ENCODE peak calls at places on chromosome 19, in seven cellular contexts. One of them, this sample, is unnamed.

GRCh38 chr19:15644816-15645215 is 4.1 kb downstream of the CYP4F3 start:
- DNase-seq in IMR-90: no peak
- DNase-seq in CD8-positive, alpha-beta memory T cell: no peak
- DNase-seq in choroid plexus epithelial cell: no peak
- DNase-seq in lung: no peak
- DNase-seq in stimulated activated CD4-positive, alpha-beta T cell treated with anti-CD3 and anti-CD28 coated beads, Interleukin-15, amount 100 ng/mL, for 1 hour: no peak
- DNase-seq in iPS DF 19.7: no peak
- DNase-seq in this sample: no peak

GRCh38 chr19:45446295-45446694 is 21.5 kb upstream of the FOSB start:
- DNase-seq in iPS DF 19.7: no peak
- DNase-seq in lung: no peak
- DNase-seq in IMR-90: peak
- DNase-seq in stimulated activated CD4-positive, alpha-beta T cell treated with anti-CD3 and anti-CD28 coated beads, Interleukin-15, amount 100 ng/mL, for 1 hour: no peak
- DNase-seq in choroid plexus epithelial cell: peak
- DNase-seq in CD8-positive, alpha-beta memory T cell: peak
- DNase-seq in this sample: no peak

GRCh38 chr19:16873603-16874002 is 15.2 kb upstream of the F2RL3 start:
- DNase-seq in choroid plexus epithelial cell: no peak
- DNase-seq in stimulated activated CD4-positive, alpha-beta T cell treated with anti-CD3 and anti-CD28 coated beads, Interleukin-15, amount 100 ng/mL, for 1 hour: no peak
- DNase-seq in lung: no peak
- DNase-seq in IMR-90: no peak
- DNase-seq in CD8-positive, alpha-beta memory T cell: no peak
- DNase-seq in iPS DF 19.7: no peak
- DNase-seq in this sample: no peak

GRCh38 chr19:55179570-55180484 is at the start of gene SYT5:
- DNase-seq in CD8-positive, alpha-beta memory T cell: peak
- DNase-seq in choroid plexus epithelial cell: peak
- DNase-seq in stimulated activated CD4-positive, alpha-beta T cell treated with anti-CD3 and anti-CD28 coated beads, Interleukin-15, amount 100 ng/mL, for 1 hour: peak
- DNase-seq in iPS DF 19.7: no peak
- DNase-seq in lung: no peak
- DNase-seq in IMR-90: no peak
- DNase-seq in this sample: peak

GRCh38 chr19:11499890-11500420 is 5.7 kb downstream of the ZNF653 start:
- DNase-seq in CD8-positive, alpha-beta memory T cell: no peak
- DNase-seq in lung: no peak
- DNase-seq in IMR-90: no peak
- DNase-seq in iPS DF 19.7: no peak
- DNase-seq in choroid plexus epithelial cell: no peak
- DNase-seq in stimulated activated CD4-positive, alpha-beta T cell treated with anti-CD3 and anti-CD28 coated beads, Interleukin-15, amount 100 ng/mL, for 1 hour: no peak
- DNase-seq in this sample: no peak

GRCh38 chr19:40813182-40813581 is 14.2 kb downstream of the EGLN2 start:
- DNase-seq in lung: peak
- DNase-seq in stimulated activated CD4-positive, alpha-beta T cell treated with anti-CD3 and anti-CD28 coated beads, Interleukin-15, amount 100 ng/mL, for 1 hour: no peak
- DNase-seq in iPS DF 19.7: no peak
- DNase-seq in choroid plexus epithelial cell: peak
- DNase-seq in CD8-positive, alpha-beta memory T cell: no peak
- DNase-seq in IMR-90: no peak
- DNase-seq in this sample: no peak

GRCh38 chr19:42189133-42189532 is 28.3 kb downstream of the DEDD2 start:
- DNase-seq in CD8-positive, alpha-beta memory T cell: no peak
- DNase-seq in lung: no peak
- DNase-seq in iPS DF 19.7: no peak
- DNase-seq in choroid plexus epithelial cell: no peak
- DNase-seq in stimulated activated CD4-positive, alpha-beta T cell treated with anti-CD3 and anti-CD28 coated beads, Interleukin-15, amount 100 ng/mL, for 1 hour: no peak
- DNase-seq in IMR-90: no peak
- DNase-seq in this sample: no peak

GRCh38 chr19:28701491-28701890 is 511.5 kb downstream of the UQCRFS1 start:
- DNase-seq in stimulated activated CD4-positive, alpha-beta T cell treated with anti-CD3 and anti-CD28 coated beads, Interleukin-15, amount 100 ng/mL, for 1 hour: no peak
- DNase-seq in iPS DF 19.7: no peak
- DNase-seq in lung: no peak
- DNase-seq in IMR-90: no peak
- DNase-seq in choroid plexus epithelial cell: peak
- DNase-seq in CD8-positive, alpha-beta memory T cell: no peak
- DNase-seq in this sample: no peak

GRCh38 chr19:35529241-35530218 is 1.4 kb upstream of the SBSN start:
- DNase-seq in iPS DF 19.7: no peak
- DNase-seq in CD8-positive, alpha-beta memory T cell: no peak
- DNase-seq in stimulated activated CD4-positive, alpha-beta T cell treated with anti-CD3 and anti-CD28 coated beads, Interleukin-15, amount 100 ng/mL, for 1 hour: no peak
- DNase-seq in lung: no peak
- DNase-seq in IMR-90: no peak
- DNase-seq in choroid plexus epithelial cell: no peak
- DNase-seq in this sample: no peak

GRCh38 chr19:49929121-49929610 is at the start of the genes ATF5 and NUP62:
- DNase-seq in stimulated activated CD4-positive, alpha-beta T cell treated with anti-CD3 and anti-CD28 coated beads, Interleukin-15, amount 100 ng/mL, for 1 hour: peak
- DNase-seq in CD8-positive, alpha-beta memory T cell: peak
- DNase-seq in choroid plexus epithelial cell: peak
- DNase-seq in IMR-90: peak
- DNase-seq in lung: peak
- DNase-seq in iPS DF 19.7: no peak
- DNase-seq in this sample: peak

GRCh38 chr19:14381689-14382474 is 638 bp downstream of the ADGRE5 start:
- DNase-seq in stimulated activated CD4-positive, alpha-beta T cell treated with anti-CD3 and anti-CD28 coated beads, Interleukin-15, amount 100 ng/mL, for 1 hour: peak
- DNase-seq in iPS DF 19.7: no peak
- DNase-seq in IMR-90: peak
- DNase-seq in CD8-positive, alpha-beta memory T cell: peak
- DNase-seq in lung: peak
- DNase-seq in choroid plexus epithelial cell: no peak
- DNase-seq in this sample: no peak

GRCh38 chr19:46626441-46626840 is 1.6 kb upstream of the PTGIR start:
- DNase-seq in stimulated activated CD4-positive, alpha-beta T cell treated with anti-CD3 and anti-CD28 coated beads, Interleukin-15, amount 100 ng/mL, for 1 hour: no peak
- DNase-seq in CD8-positive, alpha-beta memory T cell: no peak
- DNase-seq in lung: no peak
- DNase-seq in IMR-90: no peak
- DNase-seq in choroid plexus epithelial cell: no peak
- DNase-seq in iPS DF 19.7: no peak
- DNase-seq in this sample: no peak

GRCh38 chr19:45657520-45658163 is 10.4 kb upstream of the GIPR start:
- DNase-seq in stimulated activated CD4-positive, alpha-beta T cell treated with anti-CD3 and anti-CD28 coated beads, Interleukin-15, amount 100 ng/mL, for 1 hour: no peak
- DNase-seq in iPS DF 19.7: no peak
- DNase-seq in CD8-positive, alpha-beta memory T cell: no peak
- DNase-seq in choroid plexus epithelial cell: no peak
- DNase-seq in IMR-90: no peak
- DNase-seq in lung: no peak
- DNase-seq in this sample: no peak

This sample was measured in nephron progenitor cell.